ENCODE peak calls at places on chromosome 17, in four cellular contexts. Q is HepG2, C is WTC11, R is K562. L is an unnamed sample.

GRCh38 chr17:27380551-27380950 is 75.7 kb upstream of the KSR1 start:
- DNase-seq in Q (no peak), C (no peak), R (no peak), L (no peak)

GRCh38 chr17:72614871-72615626 is 477.4 kb downstream of the SLC39A11 start:
- DNase-seq in Q (peak), C (peak), R (no peak), L (peak)

GRCh38 chr17:57257911-57258885 is 1.9 kb downstream of the MSI2 start:
- DNase-seq in Q (peak), C (peak), R (peak), L (no peak)

GRCh38 chr17:79950306-79950705 is 85.4 kb downstream of the TBC1D16 start:
- DNase-seq in Q (no peak), C (peak), R (no peak), L (no peak)

GRCh38 chr17:38415250-38416194 is 12.7 kb upstream of the ARHGAP23 start:
- DNase-seq in Q (peak), C (peak), R (no peak), L (no peak)

GRCh38 chr17:78233678-78234077 is 2.2 kb downstream of the TMEM235 start:
- DNase-seq in Q (no peak), C (no peak), R (no peak), L (no peak)

GRCh38 chr17:41307647-41308046 is 1.5 kb downstream of the KRTAP16-1 start:
- DNase-seq in Q (no peak), C (no peak), R (no peak), L (no peak)

GRCh38 chr17:41520821-41521521 is 2.3 kb upstream of the KRT15 start:
- DNase-seq in Q (no peak), C (no peak), R (peak), L (no peak)

GRCh38 chr17:42901535-42902229 is 1.1 kb downstream of the G6PC1 start:
- DNase-seq in Q (no peak), C (no peak), R (no peak), L (no peak)

GRCh38 chr17:77247609-77248008 is 106.8 kb downstream of the SEC14L1 start:
- DNase-seq in Q (no peak), C (no peak), R (no peak), L (no peak)

GRCh38 chr17:19371259-19372003 is 6.9 kb upstream of the MAPK7 start:
- DNase-seq in Q (no peak), C (no peak), R (no peak), L (no peak)

GRCh38 chr17:68450801-68451200 is 6.5 kb downstream of the WIPI1 start:
- DNase-seq in Q (no peak), C (no peak), R (no peak), L (no peak)

GRCh38 chr17:28684963-28685362 is 23.0 kb downstream of the SUPT6H start:
- DNase-seq in Q (peak), C (no peak), R (no peak), L (peak)

GRCh38 chr17:29212681-29213121 is 32.5 kb upstream of the MYO18A start:
- DNase-seq in Q (peak), C (no peak), R (no peak), L (no peak)

GRCh38 chr17:39281806-39282205 is 56.1 kb upstream of the STAC2 start:
- DNase-seq in Q (no peak), C (no peak), R (peak), L (no peak)

GRCh38 chr17:43769859-43770258 is 8.9 kb downstream of the DUSP3 start:
- DNase-seq in Q (no peak), C (no peak), R (no peak), L (no peak)

GRCh38 chr17:67442787-67443624 is 65.9 kb downstream of the PITPNC1 start:
- DNase-seq in Q (no peak), C (no peak), R (no peak), L (no peak)

GRCh38 chr17:75795820-75796607 is 11.4 kb downstream of the UNK start:
- DNase-seq in Q (no peak), C (no peak), R (no peak), L (no peak)

DNA sequence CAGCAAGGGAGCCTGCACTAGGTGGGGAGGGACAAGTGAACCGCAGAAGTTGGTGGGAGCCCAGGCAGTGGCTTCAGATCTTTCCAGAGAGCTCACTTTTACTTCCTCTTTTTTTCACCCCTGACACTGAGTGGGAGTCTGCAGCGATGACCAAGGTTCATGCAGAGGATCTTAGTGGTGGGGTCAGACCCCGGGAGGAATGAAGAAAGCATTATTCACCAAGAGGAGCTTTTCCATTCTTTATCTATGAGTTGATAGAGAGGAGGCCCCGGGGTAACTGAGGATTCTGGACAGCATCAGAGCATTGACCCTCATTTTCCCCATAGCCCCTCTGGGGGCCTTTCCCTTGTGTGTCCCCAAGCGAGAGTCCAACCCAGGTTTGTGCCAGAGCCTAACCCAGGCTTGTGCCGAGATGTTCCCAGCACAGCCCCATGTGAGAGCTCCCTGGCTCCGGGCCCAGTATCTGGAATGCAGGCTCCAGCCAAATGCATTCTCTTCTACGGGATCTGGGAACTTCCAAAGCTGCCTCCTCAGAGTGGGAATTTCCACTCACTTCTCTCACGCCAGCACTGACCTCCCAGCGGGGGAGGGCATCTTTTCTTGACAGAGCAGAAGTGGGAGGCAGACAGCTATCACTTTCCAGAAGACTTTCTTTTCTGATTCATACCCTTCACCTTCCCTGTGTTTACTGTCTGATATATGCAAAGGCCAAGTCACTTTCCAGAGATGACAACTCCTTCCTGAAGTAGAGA is 2.8 kb upstream of the CCL2 start:
- DNase-seq in Q (no peak), C (peak), R (no peak), L (peak)
- TF ChIP-seq HMGXB4 in Q (no peak), C (no peak), R (no peak), L (no peak)

GRCh38 chr17:82489117-82489516 is 30.4 kb upstream of the FOXK2 start:
- DNase-seq in Q (no peak), C (no peak), R (no peak), L (no peak)
- TF ChIP-seq HMGXB4 in Q (no peak), C (no peak), R (no peak), L (no peak)

GRCh38 chr17:6065351-6065750 is 4.8 kb upstream of the WSCD1 start:
- DNase-seq in Q (no peak), C (no peak), R (no peak), L (no peak)

GRCh38 chr17:6059406-6059805 is 10.8 kb upstream of the WSCD1 start:
- DNase-seq in Q (no peak), C (no peak), R (no peak), L (no peak)

GRCh38 chr17:6064855-6065254 is 5.3 kb upstream of the WSCD1 start:
- DNase-seq in Q (no peak), C (no peak), R (no peak), L (no peak)

GRCh38 chr17:6066183-6066948 is 3.8 kb upstream of the WSCD1 start:
- DNase-seq in Q (no peak), C (no peak), R (no peak), L (peak)

DNA sequence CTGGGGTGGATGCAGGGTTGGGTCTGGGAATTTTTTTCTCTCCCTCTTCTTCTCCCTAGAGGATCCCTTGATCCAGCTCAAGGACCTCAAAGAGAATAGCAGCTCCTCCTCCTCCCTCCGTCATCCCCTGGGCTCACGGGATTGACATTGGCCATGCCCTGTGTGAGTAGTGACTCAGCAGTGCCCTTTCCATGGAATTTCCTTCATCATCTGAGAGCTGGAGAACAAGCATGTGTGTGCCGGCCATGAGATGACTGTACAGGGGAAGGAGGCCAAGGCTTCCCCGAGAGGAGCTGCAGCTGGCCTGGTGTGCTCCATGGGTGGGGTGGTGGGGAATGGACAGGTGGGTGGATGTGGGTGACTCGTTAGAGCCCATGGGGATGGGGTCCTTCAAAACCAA is 8.9 kb upstream of the WSCD1 start:
- DNase-seq in Q (peak), C (no peak), R (no peak), L (peak)
- TF ChIP-seq HMGXB4 in Q (no peak), C (no peak), R (no peak), L (no peak)

GRCh38 chr17:74326506-74326905 is 480 bp downstream of the KIF19 start:
- DNase-seq in Q (no peak), C (no peak), R (peak), L (no peak)

GRCh38 chr17:74328487-74328886 is 2.5 kb downstream of the KIF19 start:
- DNase-seq in Q (no peak), C (no peak), R (no peak), L (no peak)

GRCh38 chr17:74324521-74324920 is 1.5 kb upstream of the KIF19 start:
- DNase-seq in Q (no peak), C (no peak), R (no peak), L (no peak)

GRCh38 chr17:74325376-74325742 is 667 bp upstream of the KIF19 start:
- DNase-seq in Q (no peak), C (no peak), R (no peak), L (no peak)

DNA sequence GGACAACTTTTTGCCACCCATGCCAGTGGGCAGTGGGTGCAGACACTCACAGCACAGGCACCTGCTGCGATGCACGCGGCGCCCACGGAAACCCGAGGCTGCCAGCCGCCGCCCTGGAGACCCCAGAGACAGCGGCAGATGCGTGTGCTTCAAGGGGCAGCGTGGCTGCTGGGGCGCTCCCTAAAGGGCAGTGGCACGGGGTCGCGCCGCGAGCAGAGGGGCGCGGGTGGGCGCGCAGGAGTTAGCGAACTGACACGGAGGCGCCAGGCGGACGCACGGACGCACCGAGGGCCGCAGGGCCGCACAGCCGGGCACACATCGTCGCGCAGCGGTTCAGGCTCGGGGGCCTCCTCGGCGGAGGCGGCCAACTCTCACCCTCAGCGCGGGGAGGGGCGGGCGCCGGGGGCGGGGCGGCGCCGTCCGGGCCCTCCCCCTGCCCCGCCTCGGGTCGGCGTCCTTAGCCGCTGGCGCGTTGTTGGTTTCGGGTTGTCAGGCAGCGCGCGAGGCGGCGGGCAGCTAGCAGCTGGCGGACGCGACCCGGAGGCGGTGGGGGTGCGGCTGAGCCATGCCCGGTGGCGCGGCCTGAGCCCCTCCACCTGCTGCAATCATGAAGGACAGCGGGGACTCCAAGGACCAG is at the start of gene KIF19:
- DNase-seq in Q (no peak), C (peak), R (peak), L (no peak)
- TF ChIP-seq HMGXB4 in Q (no peak), C (peak), R (no peak), L (no peak)

DNA sequence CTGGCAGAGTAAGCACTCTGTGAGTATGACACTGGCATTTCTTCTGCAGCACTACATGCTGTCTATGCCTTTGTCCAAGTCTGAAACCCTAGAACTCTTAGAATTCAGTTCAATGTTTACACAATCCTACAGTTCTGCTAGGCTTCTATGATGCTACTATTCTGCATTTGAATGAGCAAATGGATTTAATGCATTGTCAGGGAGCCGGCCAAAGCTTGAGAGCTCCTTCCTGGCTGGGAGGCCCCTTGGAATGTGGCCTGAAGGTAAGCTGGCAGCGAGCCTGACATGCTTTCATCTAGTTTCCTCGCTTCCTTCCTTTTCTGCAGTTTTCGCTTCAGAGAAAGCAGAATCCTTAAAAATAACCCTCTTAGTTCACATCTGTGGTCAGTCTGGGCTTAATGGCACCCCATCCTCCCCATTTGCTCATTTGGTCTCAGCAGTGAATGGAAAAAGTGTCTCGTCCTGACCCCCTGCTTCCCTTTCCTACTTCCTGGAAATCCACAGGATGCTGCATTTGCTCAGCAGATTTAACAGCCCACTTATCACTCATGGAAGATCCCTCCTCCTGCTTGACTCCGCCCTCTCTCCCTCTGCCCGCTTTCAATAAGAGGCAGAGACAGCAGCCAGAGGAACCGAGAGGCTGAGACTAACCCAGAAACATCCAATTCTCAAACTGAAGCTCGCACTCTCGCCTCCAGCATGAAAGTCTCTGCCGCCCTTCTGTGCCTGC is at the start of gene CCL2:
- DNase-seq in Q (no peak), C (peak), R (no peak), L (peak)
- TF ChIP-seq HMGXB4 in Q (no peak), C (no peak), R (no peak), L (no peak)

DNA sequence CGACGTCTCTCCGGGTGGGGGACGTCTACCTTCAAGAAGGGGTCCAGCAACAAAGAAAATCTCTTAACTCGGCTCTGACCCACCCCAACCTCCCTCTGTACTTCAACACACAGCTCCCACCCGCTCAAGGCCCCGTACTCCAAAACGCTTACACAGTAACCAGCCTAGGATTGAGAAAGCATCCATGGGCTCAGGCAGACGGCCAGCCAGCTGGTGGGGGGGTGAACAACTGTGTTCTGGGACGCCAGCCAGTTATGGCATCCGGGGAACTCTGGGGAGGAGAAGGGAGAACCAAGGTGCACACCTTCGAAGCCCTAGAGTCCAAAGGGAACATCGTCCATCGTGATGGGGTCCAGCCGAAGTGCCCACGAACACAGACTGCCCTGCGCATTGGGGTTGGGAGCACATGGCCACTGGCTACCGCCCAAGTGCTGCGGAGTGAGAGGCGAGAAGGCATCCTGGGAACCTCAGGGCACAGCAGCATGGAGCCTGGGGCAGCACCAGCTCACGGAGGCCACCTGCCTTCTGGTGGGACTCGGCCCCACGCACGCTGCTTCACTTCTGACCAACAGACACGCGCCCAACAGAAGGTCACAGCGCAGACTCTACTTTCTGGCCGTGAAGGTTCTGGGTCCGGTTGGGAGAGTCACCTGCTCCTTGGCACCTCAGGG is 14.3 kb downstream of the SLC16A3 start:
- DNase-seq in Q (peak), C (no peak), R (no peak), L (peak)
- TF ChIP-seq HMGXB4 in Q (no peak), C (no peak), R (no peak), L (no peak)

DNA sequence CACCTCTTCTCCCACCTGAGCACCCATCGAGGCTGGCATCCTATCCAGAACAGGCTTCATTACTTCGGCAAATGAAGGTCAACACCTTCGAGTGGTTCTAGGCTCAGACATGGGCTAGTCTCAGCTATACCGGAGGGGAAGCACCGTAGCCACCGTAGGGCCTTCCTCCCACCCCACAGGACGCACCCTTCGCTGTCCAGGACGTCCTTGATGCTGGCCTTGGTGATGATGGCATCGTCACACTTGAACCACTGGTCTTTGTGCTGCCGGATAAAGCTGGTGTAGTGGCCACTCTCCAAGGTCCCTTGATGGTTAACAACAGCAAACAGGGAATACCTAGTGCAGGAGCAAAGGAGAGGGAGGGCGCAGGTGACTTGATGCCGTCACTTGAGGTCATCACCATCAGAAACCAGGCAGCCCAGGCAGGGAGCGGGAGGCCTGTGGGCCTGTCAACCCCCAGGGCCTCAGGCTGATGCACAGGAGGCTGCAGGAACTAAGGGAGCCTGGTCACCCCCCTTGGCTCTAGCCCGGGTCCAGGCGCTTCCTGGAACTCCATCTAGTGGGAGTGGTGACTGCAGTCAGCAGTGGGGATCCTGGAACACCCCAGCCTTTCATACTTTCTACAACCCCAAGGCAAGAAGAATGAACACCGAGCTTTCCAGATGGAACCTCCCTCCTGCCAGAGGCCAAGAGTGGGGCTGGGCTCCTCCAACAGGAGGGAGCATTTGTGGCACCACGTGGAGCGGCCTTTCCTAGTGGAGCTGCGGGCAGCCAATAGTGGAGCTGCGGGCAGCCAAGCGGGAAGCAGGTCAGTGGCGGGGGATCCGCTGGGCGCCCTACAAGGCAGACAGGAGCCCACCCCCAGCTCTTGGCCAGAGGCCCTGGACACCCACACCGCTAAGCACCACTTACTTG is 38.5 kb downstream of the USP22 start:
- DNase-seq in Q (no peak), C (no peak), R (no peak), L (no peak)
- TF ChIP-seq HMGXB4 in Q (no peak), C (no peak), R (no peak), L (no peak)